ENCODE peak calls at places on chromosomes 6 and 20, in eight cellular contexts. G is HEK293T, F is pons, K is fibroblast of mammary gland, H is bronchial epithelial cell, R is activated T-cell treated with anti-CD3 and anti-CD28 coated beads for 1 hour, L is upper lobe of left lung, V is dorsolateral prefrontal cortex. S is an unnamed sample.

GRCh38 chr6:140040391-140040790 is 665.9 kb upstream of the CITED2 start:
- DNase-seq in L (no peak), H (peak; percentile 92), K (peak; percentile 79), G (no peak), R (no peak), F (no peak), V (no peak), S (no peak)

GRCh38 chr6:10577112-10577511 is 56.0 kb downstream of the GCNT2 start:
- DNase-seq in V (no peak), K (no peak), L (no peak), H (no peak), R (no peak), G (no peak), F (no peak), S (no peak)

GRCh38 chr6:111129003-111129402 is 41.7 kb downstream of the SLC16A10 start:
- DNase-seq in V (peak; percentile 39), K (peak; percentile 6), H (no peak), R (no peak), L (no peak), G (no peak), F (peak; percentile 23), S (no peak)

GRCh38 chr6:34305982-34306702 is 57.3 kb upstream of the SMIM29 start:
- DNase-seq in R (no peak), V (peak; percentile 70), F (no peak), L (no peak), H (no peak), K (peak; percentile 22), G (no peak), S (peak; percentile 19)

GRCh38 chr20:39081255-39081654 is 119.1 kb downstream of the DHX35 start:
- DNase-seq in G (peak; percentile 79), K (peak; percentile 77), F (peak; percentile 85), R (peak; percentile 80), L (peak; percentile 63), H (peak; percentile 65), V (peak; percentile 74), S (peak; percentile 59)

GRCh38 chr6:52500268-52501129 is 76.4 kb downstream of the TRAM2 start:
- DNase-seq in L (no peak), H (no peak), F (no peak), G (no peak), V (no peak), K (no peak), R (no peak), S (no peak)

GRCh38 chr6:33696538-33697518 is 14.7 kb downstream of the UQCC2 start:
- DNase-seq in H (no peak), F (peak; percentile 43), R (peak; percentile 18), G (no peak), V (no peak), K (peak; percentile 85), L (peak; percentile 45), S (peak; percentile 56)

GRCh38 chr6:22041797-22042489 is 254.9 kb downstream of the PRL start:
- DNase-seq in R (no peak), K (peak; percentile 74), G (no peak), V (no peak), H (peak; percentile 8), L (no peak), F (no peak), S (no peak)

GRCh38 chr6:52503853-52504777 is 72.7 kb downstream of the TRAM2 start:
- DNase-seq in F (no peak), R (no peak), L (peak; percentile 97), V (peak; percentile 79), G (no peak), H (peak; percentile 97), K (peak; percentile 92), S (peak; percentile 71)

GRCh38 chr6:27178001-27178730 is 69.3 kb upstream of the PRSS16 start:
- DNase-seq in F (peak; percentile 72), R (peak; percentile 16), H (peak; percentile 79), V (peak; percentile 15), L (peak; percentile 56), K (peak; percentile 91), G (no peak), S (peak; percentile 50)

GRCh38 chr6:104705916-104706442 is 153.7 kb downstream of the HACE1 start:
- DNase-seq in R (no peak), F (no peak), L (no peak), V (no peak), K (no peak), H (no peak), G (no peak), S (no peak)

GRCh38 chr20:48995599-48995998 is 50.5 kb upstream of the CSE1L start:
- DNase-seq in V (no peak), H (no peak), K (no peak), F (no peak), R (no peak), L (no peak), G (no peak), S (no peak)

GRCh38 chr20:2914160-2914559 is 40.9 kb downstream of the PTPRA start:
- DNase-seq in G (no peak), R (no peak), H (peak; percentile 29), F (peak; percentile 62), L (no peak), K (no peak), V (no peak), S (no peak)

GRCh38 chr6:118914598-118914997 is 20.4 kb downstream of the MCM9 start:
- DNase-seq in R (no peak), F (no peak), K (no peak), L (no peak), G (no peak), H (no peak), V (no peak), S (no peak)

GRCh38 chr20:19928379-19929360 is 88.5 kb upstream of the NAA20 start:
- DNase-seq in L (peak; percentile 89), F (no peak), K (no peak), H (peak; percentile 97), V (no peak), R (no peak), G (no peak), S (no peak)

GRCh38 chr6:155033021-155033801 is 38.1 kb downstream of the TIAM2 start:
- DNase-seq in H (peak; percentile 50), V (no peak), F (no peak), K (no peak), G (no peak), L (no peak), R (no peak), S (no peak)

GRCh38 chr20:34713194-34713943 is 9.2 kb downstream of the TP53INP2 start:
- DNase-seq in V (no peak), G (no peak), L (no peak), H (peak; percentile 99), K (peak; percentile 99), F (no peak), R (no peak), S (no peak)

GRCh38 chr20:13274311-13274965 is 53.4 kb downstream of the ISM1 start:
- DNase-seq in F (peak; percentile 4), H (no peak), R (no peak), G (no peak), K (no peak), L (no peak), V (no peak), S (no peak)

GRCh38 chr6:81996414-81996813 is 243.9 kb upstream of the TENT5A start:
- DNase-seq in K (peak; percentile 94), G (no peak), V (no peak), F (no peak), H (peak; percentile 91), R (no peak), L (no peak), S (no peak)

GRCh38 chr6:37110455-37111155 is 59.3 kb upstream of the PIM1 start:
- DNase-seq in L (no peak), G (no peak), F (no peak), K (peak; percentile 59), R (no peak), V (no peak), H (no peak), S (no peak)

GRCh38 chr6:45704056-45704790 is 311.4 kb downstream of the CLIC5 start:
- DNase-seq in V (no peak), K (no peak), R (no peak), G (no peak), F (no peak), L (no peak), H (no peak), S (no peak)

GRCh38 chr6:32244270-32244669 is 20.4 kb upstream of the NOTCH4 start:
- DNase-seq in L (no peak), K (peak; percentile 47), G (no peak), H (no peak), V (no peak), R (no peak), F (no peak), S (peak; percentile 81)

GRCh38 chr20:41386502-41387427 is 20.1 kb upstream of the EMILIN3 start:
- DNase-seq in F (no peak), G (no peak), R (no peak), V (no peak), H (no peak), K (peak; percentile 75), L (no peak), S (no peak)

GRCh38 chr6:125950293-125950692 is 6.3 kb upstream of the HINT3 start:
- DNase-seq in K (peak; percentile 70), R (no peak), G (no peak), F (no peak), V (no peak), H (peak; percentile 92), L (no peak), S (no peak)

GRCh38 chr20:20266552-20266951 is 101.4 kb upstream of the INSM1 start:
- DNase-seq in L (no peak), G (no peak), H (no peak), V (no peak), R (no peak), F (no peak), K (no peak), S (no peak)

GRCh38 chr6:14707971-14708465 is 537.9 kb upstream of the JARID2 start:
- DNase-seq in H (no peak), G (no peak), F (no peak), K (no peak), R (no peak), L (no peak), V (peak; percentile 65), S (no peak)